ENCODE peak calls at places on chromosomes 2 and 18, in four cellular contexts. One of them, this sample, is unnamed.

GRCh38 chr2:237297421-237298155 is 116.4 kb downstream of the COL6A3 start:
- DNase-seq in AG04450: no peak
- DNase-seq in lower leg skin: no peak
- DNase-seq in K562: no peak
- DNase-seq in this sample: no peak

GRCh38 chr2:142495141-142495540 is 364.3 kb upstream of the LRP1B start:
- DNase-seq in lower leg skin: no peak
- DNase-seq in K562: no peak
- DNase-seq in AG04450: no peak
- DNase-seq in this sample: no peak

GRCh38 chr2:3298201-3298600 is 79.4 kb downstream of the EIPR1 start:
- DNase-seq in lower leg skin: no peak
- DNase-seq in AG04450: no peak
- DNase-seq in K562: no peak
- DNase-seq in this sample: no peak

GRCh38 chr2:129661942-129662341 is 317.5 kb upstream of the RAB6C start:
- DNase-seq in K562: no peak
- DNase-seq in AG04450: no peak
- DNase-seq in lower leg skin: no peak
- DNase-seq in this sample: no peak

GRCh38 chr2:69902213-69902922 is 8.6 kb downstream of the SNRNP27 start:
- DNase-seq in K562: no peak
- DNase-seq in lower leg skin: no peak
- DNase-seq in AG04450: no peak
- DNase-seq in this sample: no peak

GRCh38 chr2:238816296-238816695 is 31.6 kb upstream of the TWIST2 start:
- DNase-seq in AG04450: no peak
- DNase-seq in K562: no peak
- DNase-seq in lower leg skin: no peak
- DNase-seq in this sample: no peak

GRCh38 chr2:28407976-28408690 is 15.5 kb downstream of the FOSL2 start:
- DNase-seq in lower leg skin: no peak
- DNase-seq in K562: no peak
- DNase-seq in AG04450: no peak
- DNase-seq in this sample: no peak

GRCh38 chr18:7856733-7857132 is 289.6 kb downstream of the PTPRM start:
- DNase-seq in AG04450: no peak
- DNase-seq in K562: no peak
- DNase-seq in lower leg skin: no peak
- DNase-seq in this sample: no peak

GRCh38 chr18:8639762-8640161 is 30.5 kb downstream of the RAB12 start:
- DNase-seq in K562: no peak
- DNase-seq in AG04450: no peak
- DNase-seq in lower leg skin: no peak
- DNase-seq in this sample: no peak

GRCh38 chr18:54112356-54112755 is 112.1 kb downstream of the MBD2 start:
- DNase-seq in K562: no peak
- DNase-seq in lower leg skin: no peak
- DNase-seq in AG04450: no peak
- DNase-seq in this sample: no peak

GRCh38 chr2:241848761-241849615 is 9.7 kb downstream of the PDCD1 start:
- DNase-seq in AG04450: no peak
- DNase-seq in K562: no peak
- DNase-seq in lower leg skin: no peak
- DNase-seq in this sample: peak

GRCh38 chr2:75476778-75477177 is 84.0 kb downstream of the EVA1A start:
- DNase-seq in AG04450: no peak
- DNase-seq in lower leg skin: no peak
- DNase-seq in K562: no peak
- DNase-seq in this sample: no peak

GRCh38 chr2:37367310-37367709 is 22.9 kb downstream of the QPCT start:
- DNase-seq in K562: no peak
- DNase-seq in lower leg skin: no peak
- DNase-seq in AG04450: no peak
- DNase-seq in this sample: no peak

GRCh38 chr2:136248242-136248641 is 130.3 kb upstream of the CXCR4 start:
- DNase-seq in lower leg skin: no peak
- DNase-seq in K562: no peak
- DNase-seq in AG04450: no peak
- DNase-seq in this sample: no peak